ENCODE peak calls at places on chromosomes 2 and 18, in eight cellular contexts. M is prostate gland, L is HepG2, W is upper lobe of left lung, H is right lobe of liver, B is IMR-90, R is sigmoid colon, K is ovary. A is an unnamed sample. For H3K4me1, the result is how much of the 10 kb centered on the place peaks cover.

GRCh38 chr2:206198677-206199076 is 39.0 kb downstream of the EEF1B2 start:
- DNase-seq in R (no peak), L (no peak), K (no peak), H (no peak), M (no peak), B (peak), W (no peak), A (no peak)

GRCh38 chr2:16127958-16128357 is 187.6 kb downstream of the MYCN start:
- DNase-seq in R (no peak), B (no peak), H (no peak), W (no peak), L (peak), M (peak), K (no peak), A (no peak)

GRCh38 chr2:182827182-182827879 is 39.1 kb downstream of the FRZB start:
- DNase-seq in K (no peak), M (no peak), H (no peak), B (peak), L (no peak), W (no peak), R (no peak), A (no peak)

GRCh38 chr2:31434911-31435310 is 20.4 kb upstream of the XDH start:
- DNase-seq in B (peak), M (no peak), W (no peak), H (no peak), K (no peak), R (no peak), L (no peak), A (no peak)

GRCh38 chr2:238228700-238229099 is 11.1 kb downstream of the HES6 start:
- DNase-seq in H (no peak), R (peak), B (peak), L (no peak), W (no peak), K (no peak), M (no peak), A (no peak)

GRCh38 chr2:216909541-216910175 is 49.8 kb upstream of the TNP1 start:
- DNase-seq in M (no peak), K (no peak), B (no peak), L (no peak), H (no peak), R (no peak), W (no peak), A (no peak)

GRCh38 chr2:168956392-168956791 is 55.3 kb downstream of the G6PC2 start:
- DNase-seq in W (no peak), L (no peak), K (no peak), B (no peak), R (no peak), H (no peak), M (no peak), A (no peak)

GRCh38 chr2:43519711-43520221 is 76.1 kb downstream of the THADA start:
- DNase-seq in M (peak), B (peak), W (no peak), H (no peak), L (no peak), K (no peak), R (no peak), A (no peak)

GRCh38 chr2:160592993-160593392 is 99.4 kb upstream of the RBMS1 start:
- DNase-seq in R (no peak), B (no peak), H (no peak), K (no peak), L (no peak), M (no peak), W (no peak), A (no peak)

GRCh38 chr2:201882353-201883095 is 76.2 kb downstream of the CDK15 start:
- DNase-seq in L (no peak), W (no peak), R (no peak), B (peak), M (no peak), H (no peak), K (no peak), A (peak)

GRCh38 chr2:25078171-25079049 is 36.5 kb downstream of the EFR3B start:
- DNase-seq in H (no peak), K (no peak), B (peak), R (peak), M (peak), L (peak), W (no peak), A (no peak)

DNA sequence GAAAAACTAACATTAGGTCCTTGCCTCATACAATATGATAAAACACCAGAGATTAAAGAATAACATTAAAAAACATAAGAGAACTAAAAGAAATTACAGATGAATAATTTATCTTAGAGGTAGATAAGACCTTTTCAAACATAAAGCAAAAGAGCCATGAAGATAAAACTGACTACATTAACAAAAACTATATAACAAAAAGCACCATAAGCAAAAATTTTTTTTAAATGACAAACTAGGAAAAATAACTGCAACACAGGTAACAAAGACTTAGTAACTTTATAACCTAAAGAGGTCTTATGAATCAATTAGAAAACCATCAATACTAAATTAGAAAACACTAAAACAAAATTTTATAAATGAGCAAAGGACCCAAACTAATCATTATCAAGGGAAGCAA is 16.3 kb upstream of the SERTAD2 start:
- DNase-seq in M (no peak), H (no peak), L (no peak), K (no peak), R (no peak), B (no peak), W (no peak), A (no peak)
- H3K4me1 ChIP-seq in M (under half), H (under half), L (half or more), K (under half), R (under half), B (under half), W (under half), A (under half)

DNA sequence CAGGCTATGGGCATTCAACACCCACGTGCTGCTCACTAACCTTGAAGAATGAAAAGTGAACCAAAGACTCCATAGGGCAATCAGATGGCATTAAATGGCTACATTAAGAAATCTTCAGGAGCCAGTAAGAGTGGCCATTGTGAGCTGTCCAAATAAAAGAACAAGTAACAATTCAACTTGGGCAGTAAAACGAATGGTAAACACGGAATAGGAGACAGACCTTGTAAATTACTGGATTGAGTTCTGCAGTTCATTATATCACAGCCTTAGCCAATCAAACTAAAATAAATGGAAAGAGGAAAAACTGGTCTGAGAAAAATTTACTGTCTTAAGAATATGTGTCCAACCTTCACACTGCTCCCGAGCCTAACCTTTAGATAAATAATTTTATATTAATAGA is 306.5 kb upstream of the ZNF521 start:
- DNase-seq in H (no peak), R (no peak), W (no peak), B (no peak), M (peak), L (no peak), K (no peak), A (no peak)
- TF ChIP-seq POLR2A in H (no peak), R (no peak), W (no peak), B (no peak), M (no peak), L (no peak), K (no peak), A (no peak)

GRCh38 chr2:11540148-11540995 is 6.5 kb downstream of the GREB1 start:
- DNase-seq in L (no peak), M (no peak), W (no peak), K (peak), B (no peak), H (peak), R (no peak), A (no peak)

GRCh38 chr2:11541693-11542274 is 7.9 kb downstream of the GREB1 start:
- DNase-seq in L (no peak), H (no peak), K (no peak), B (no peak), M (no peak), R (no peak), W (no peak), A (no peak)

GRCh38 chr2:11540996-11541692 is 7.3 kb downstream of the GREB1 start:
- DNase-seq in H (no peak), R (no peak), M (no peak), B (no peak), K (no peak), W (no peak), L (no peak), A (no peak)

GRCh38 chr2:11537951-11538350 is 4.1 kb downstream of the GREB1 start:
- DNase-seq in W (no peak), H (no peak), B (no peak), R (no peak), M (no peak), K (no peak), L (no peak), A (no peak)

GRCh38 chr2:11539317-11540147 is 5.7 kb downstream of the GREB1 start:
- DNase-seq in L (peak), H (peak), R (no peak), W (no peak), K (peak), M (peak), B (no peak), A (no peak)
- H3K4me3 ChIP-seq in L (peak), H (peak), R (no peak), W (no peak), K (peak), M (peak), B (no peak), A (no peak)

GRCh38 chr18:9608728-9609127 is 5.6 kb downstream of the PPP4R1 start:
- DNase-seq in W (no peak), K (no peak), R (no peak), H (no peak), L (peak), M (no peak), B (no peak), A (no peak)
- H3K4me1 ChIP-seq in W (under half), K (under half), R (under half), H (under half), L (half or more), M (under half), B (under half), A (under half)

DNA sequence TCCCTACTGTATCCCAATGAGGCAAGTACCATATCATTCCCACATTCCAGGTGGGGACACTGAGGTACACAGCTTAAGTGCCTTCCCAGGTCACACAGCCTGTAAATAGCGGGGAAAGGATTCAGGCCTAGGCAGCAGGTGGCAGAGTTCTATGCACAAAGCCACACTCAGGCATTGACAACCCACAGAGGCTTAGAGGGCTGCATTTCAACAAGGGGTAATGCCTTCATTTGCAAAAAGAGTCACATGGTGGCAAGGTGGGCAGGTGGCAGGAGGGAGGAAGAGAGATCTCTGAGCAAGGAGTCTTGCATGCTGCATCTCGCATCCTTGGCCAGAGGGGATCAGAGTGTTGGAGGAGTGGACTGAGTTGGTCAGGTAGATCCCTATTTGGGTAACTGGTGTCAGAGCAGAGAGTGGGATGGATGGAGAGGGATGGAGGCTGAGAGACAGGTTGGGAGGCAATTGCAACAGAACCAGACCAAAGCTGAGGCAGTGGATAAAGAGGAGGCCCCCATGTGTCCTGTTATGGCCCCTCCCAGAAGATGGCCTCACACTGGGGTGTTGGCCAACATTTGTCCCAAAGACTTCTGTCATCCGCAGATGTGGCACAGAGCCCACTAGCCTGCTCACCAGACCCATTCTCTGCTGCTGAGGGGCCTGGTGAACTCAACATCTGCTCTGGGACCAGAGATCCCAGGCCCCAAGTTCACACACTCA is 189.6 kb downstream of the ZBTB7C start:
- DNase-seq in K (no peak), B (no peak), W (no peak), M (no peak), H (no peak), R (no peak), L (no peak), A (no peak)
- TF ChIP-seq POLR2A in K (no peak), B (no peak), W (no peak), M (no peak), H (no peak), R (no peak), L (no peak), A (no peak)

DNA sequence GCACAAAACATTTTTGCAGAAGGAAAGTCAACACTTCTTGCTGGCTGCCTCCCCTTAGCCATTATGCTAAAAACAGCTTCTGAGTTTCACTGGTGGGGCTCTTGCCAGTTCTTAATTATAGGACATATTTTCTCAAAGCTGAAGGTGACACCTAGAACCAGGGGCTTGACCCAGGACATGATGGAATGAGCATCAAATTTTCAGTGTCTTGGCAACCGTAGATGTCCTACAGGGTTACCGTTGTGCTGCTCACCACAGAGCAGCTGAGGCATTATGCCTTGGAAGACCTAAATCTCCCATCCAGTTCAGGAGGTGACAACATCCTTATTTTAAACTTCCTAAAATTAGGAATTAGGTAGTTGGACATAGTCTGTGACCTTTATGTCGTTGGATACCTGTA is 46.7 kb downstream of the TMEM185B start:
- DNase-seq in B (no peak), R (no peak), H (no peak), L (no peak), W (no peak), K (no peak), M (no peak), A (no peak)
- H3K4me3 ChIP-seq in B (no peak), R (no peak), H (no peak), L (no peak), W (peak), K (no peak), M (no peak), A (no peak)

GRCh38 chr2:85215074-85216050 is 82.2 kb downstream of the TCF7L1 start:
- DNase-seq in K (no peak), W (no peak), L (peak), H (no peak), M (peak), R (no peak), B (peak), A (no peak)

GRCh38 chr2:85213893-85214512 is 80.8 kb downstream of the TCF7L1 start:
- DNase-seq in R (no peak), H (no peak), L (no peak), K (no peak), B (no peak), M (no peak), W (no peak), A (no peak)

GRCh38 chr2:85216051-85216431 is 82.8 kb downstream of the TCF7L1 start:
- DNase-seq in K (peak), R (no peak), H (no peak), B (no peak), M (no peak), W (no peak), L (no peak), A (no peak)

GRCh38 chr2:85213404-85213803 is 80.2 kb downstream of the TCF7L1 start:
- DNase-seq in K (no peak), B (no peak), L (no peak), M (no peak), H (no peak), W (no peak), R (no peak), A (no peak)

DNA sequence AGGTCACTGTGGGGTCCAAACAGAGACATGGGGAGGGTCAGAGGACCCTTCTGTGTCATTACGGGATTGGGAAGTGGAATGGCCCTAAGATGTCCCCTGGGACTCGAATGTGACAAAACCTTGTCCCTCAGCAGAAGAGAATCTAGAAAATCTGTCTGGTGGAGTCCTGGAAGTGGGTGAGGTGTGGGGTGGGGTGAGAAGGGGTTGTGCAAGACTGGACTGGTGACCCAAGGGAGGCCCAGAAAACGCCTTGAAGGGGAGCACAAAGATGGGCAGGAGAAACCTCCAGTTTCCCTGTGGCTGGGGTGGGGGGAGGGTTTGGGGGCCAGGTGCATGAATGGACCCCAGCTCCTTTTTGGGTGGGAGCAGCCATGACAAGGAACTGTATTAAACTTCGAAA is 79.7 kb downstream of the TCF7L1 start:
- DNase-seq in W (no peak), H (no peak), K (no peak), L (no peak), R (no peak), M (no peak), B (no peak), A (no peak)
- H3K4me1 ChIP-seq in W (under half), H (under half), K (under half), L (under half), R (under half), M (under half), B (under half), A (under half)